ENCODE peak calls at places on chromosomes 4 and X, in ten cellular contexts. One of them, this sample, is unnamed.

GRCh38 chr4:24781999-24782745 is 13.2 kb upstream of the SOD3 start:
- DNase-seq in HuH-7.5: no peak
- DNase-seq in central memory CD8-positive, alpha-beta T cell: no peak
- DNase-seq in ELF-1: no peak
- DNase-seq in HFF-Myc: no peak
- DNase-seq in right atrium auricular region: no peak
- DNase-seq in T-cell: no peak
- DNase-seq in stimulated activated CD8-positive, alpha-beta memory T cell treated with anti-CD3 and anti-CD28 coated beads, Interleukin-7, amount 100 ng/mL, for 1 hour: no peak
- DNase-seq in glutamatergic neuron: no peak
- DNase-seq in activated naive CD8-positive, alpha-beta T cell treated with anti-CD3 and anti-CD28 coated beads, Interleukin-2, amount 50 U/mL, for 24 hours: no peak
- DNase-seq in this sample: peak

GRCh38 chr4:173794662-173795061 is 264.6 kb upstream of the HAND2 start:
- DNase-seq in activated naive CD8-positive, alpha-beta T cell treated with anti-CD3 and anti-CD28 coated beads, Interleukin-2, amount 50 U/mL, for 24 hours: no peak
- DNase-seq in right atrium auricular region: no peak
- DNase-seq in T-cell: no peak
- DNase-seq in ELF-1: no peak
- DNase-seq in glutamatergic neuron: no peak
- DNase-seq in HFF-Myc: peak
- DNase-seq in stimulated activated CD8-positive, alpha-beta memory T cell treated with anti-CD3 and anti-CD28 coated beads, Interleukin-7, amount 100 ng/mL, for 1 hour: no peak
- DNase-seq in central memory CD8-positive, alpha-beta T cell: no peak
- DNase-seq in HuH-7.5: no peak
- DNase-seq in this sample: no peak

GRCh38 chrX:149079805-149080406 is 425.2 kb downstream of the IDS start:
- DNase-seq in activated naive CD8-positive, alpha-beta T cell treated with anti-CD3 and anti-CD28 coated beads, Interleukin-2, amount 50 U/mL, for 24 hours: no peak
- DNase-seq in ELF-1: no peak
- DNase-seq in T-cell: no peak
- DNase-seq in HuH-7.5: no peak
- DNase-seq in HFF-Myc: no peak
- DNase-seq in glutamatergic neuron: no peak
- DNase-seq in stimulated activated CD8-positive, alpha-beta memory T cell treated with anti-CD3 and anti-CD28 coated beads, Interleukin-7, amount 100 ng/mL, for 1 hour: no peak
- DNase-seq in central memory CD8-positive, alpha-beta T cell: no peak
- DNase-seq in right atrium auricular region: no peak
- DNase-seq in this sample: no peak

GRCh38 chr4:67687639-67688038 is 13.3 kb downstream of the UBA6 start:
- DNase-seq in right atrium auricular region: no peak
- DNase-seq in HuH-7.5: no peak
- DNase-seq in glutamatergic neuron: no peak
- DNase-seq in T-cell: no peak
- DNase-seq in activated naive CD8-positive, alpha-beta T cell treated with anti-CD3 and anti-CD28 coated beads, Interleukin-2, amount 50 U/mL, for 24 hours: no peak
- DNase-seq in central memory CD8-positive, alpha-beta T cell: no peak
- DNase-seq in HFF-Myc: no peak
- DNase-seq in stimulated activated CD8-positive, alpha-beta memory T cell treated with anti-CD3 and anti-CD28 coated beads, Interleukin-7, amount 100 ng/mL, for 1 hour: no peak
- DNase-seq in ELF-1: no peak
- DNase-seq in this sample: no peak

GRCh38 chrX:120499301-120500097 is 30.4 kb upstream of the LAMP2 start:
- DNase-seq in central memory CD8-positive, alpha-beta T cell: no peak
- DNase-seq in T-cell: no peak
- DNase-seq in HFF-Myc: no peak
- DNase-seq in activated naive CD8-positive, alpha-beta T cell treated with anti-CD3 and anti-CD28 coated beads, Interleukin-2, amount 50 U/mL, for 24 hours: no peak
- DNase-seq in HuH-7.5: no peak
- DNase-seq in right atrium auricular region: no peak
- DNase-seq in ELF-1: no peak
- DNase-seq in glutamatergic neuron: no peak
- DNase-seq in stimulated activated CD8-positive, alpha-beta memory T cell treated with anti-CD3 and anti-CD28 coated beads, Interleukin-7, amount 100 ng/mL, for 1 hour: no peak
- DNase-seq in this sample: no peak

GRCh38 chrX:153917814-153918213 is 8.2 kb downstream of the ARHGAP4 start:
- DNase-seq in activated naive CD8-positive, alpha-beta T cell treated with anti-CD3 and anti-CD28 coated beads, Interleukin-2, amount 50 U/mL, for 24 hours: no peak
- DNase-seq in ELF-1: no peak
- DNase-seq in HFF-Myc: no peak
- DNase-seq in right atrium auricular region: no peak
- DNase-seq in glutamatergic neuron: no peak
- DNase-seq in T-cell: no peak
- DNase-seq in central memory CD8-positive, alpha-beta T cell: no peak
- DNase-seq in HuH-7.5: no peak
- DNase-seq in stimulated activated CD8-positive, alpha-beta memory T cell treated with anti-CD3 and anti-CD28 coated beads, Interleukin-7, amount 100 ng/mL, for 1 hour: no peak
- DNase-seq in this sample: no peak

GRCh38 chr4:87077834-87078585 is 142.4 kb downstream of the KLHL8 start:
- DNase-seq in HFF-Myc: no peak
- DNase-seq in activated naive CD8-positive, alpha-beta T cell treated with anti-CD3 and anti-CD28 coated beads, Interleukin-2, amount 50 U/mL, for 24 hours: no peak
- DNase-seq in ELF-1: no peak
- DNase-seq in T-cell: no peak
- DNase-seq in stimulated activated CD8-positive, alpha-beta memory T cell treated with anti-CD3 and anti-CD28 coated beads, Interleukin-7, amount 100 ng/mL, for 1 hour: no peak
- DNase-seq in right atrium auricular region: no peak
- DNase-seq in HuH-7.5: no peak
- DNase-seq in glutamatergic neuron: no peak
- DNase-seq in central memory CD8-positive, alpha-beta T cell: no peak
- DNase-seq in this sample: peak

GRCh38 chrX:133569217-133569616 is 153.9 kb upstream of the GPC4 start:
- DNase-seq in HuH-7.5: no peak
- DNase-seq in glutamatergic neuron: no peak
- DNase-seq in stimulated activated CD8-positive, alpha-beta memory T cell treated with anti-CD3 and anti-CD28 coated beads, Interleukin-7, amount 100 ng/mL, for 1 hour: no peak
- DNase-seq in T-cell: no peak
- DNase-seq in ELF-1: no peak
- DNase-seq in central memory CD8-positive, alpha-beta T cell: no peak
- DNase-seq in activated naive CD8-positive, alpha-beta T cell treated with anti-CD3 and anti-CD28 coated beads, Interleukin-2, amount 50 U/mL, for 24 hours: no peak
- DNase-seq in right atrium auricular region: no peak
- DNase-seq in HFF-Myc: no peak
- DNase-seq in this sample: no peak

GRCh38 chr4:845233-845835 is 19.4 kb upstream of the CPLX1 start:
- DNase-seq in HuH-7.5: no peak
- DNase-seq in stimulated activated CD8-positive, alpha-beta memory T cell treated with anti-CD3 and anti-CD28 coated beads, Interleukin-7, amount 100 ng/mL, for 1 hour: no peak
- DNase-seq in T-cell: no peak
- DNase-seq in central memory CD8-positive, alpha-beta T cell: no peak
- DNase-seq in ELF-1: no peak
- DNase-seq in activated naive CD8-positive, alpha-beta T cell treated with anti-CD3 and anti-CD28 coated beads, Interleukin-2, amount 50 U/mL, for 24 hours: no peak
- DNase-seq in glutamatergic neuron: peak
- DNase-seq in HFF-Myc: no peak
- DNase-seq in right atrium auricular region: no peak
- DNase-seq in this sample: no peak

GRCh38 chr4:54449999-54450398 is 207.8 kb upstream of the KIT start:
- DNase-seq in central memory CD8-positive, alpha-beta T cell: no peak
- DNase-seq in T-cell: no peak
- DNase-seq in stimulated activated CD8-positive, alpha-beta memory T cell treated with anti-CD3 and anti-CD28 coated beads, Interleukin-7, amount 100 ng/mL, for 1 hour: no peak
- DNase-seq in right atrium auricular region: no peak
- DNase-seq in glutamatergic neuron: no peak
- DNase-seq in activated naive CD8-positive, alpha-beta T cell treated with anti-CD3 and anti-CD28 coated beads, Interleukin-2, amount 50 U/mL, for 24 hours: no peak
- DNase-seq in ELF-1: peak
- DNase-seq in HFF-Myc: no peak
- DNase-seq in HuH-7.5: no peak
- DNase-seq in this sample: no peak

GRCh38 chrX:71244359-71245128 is 9.4 kb downstream of the ZMYM3 start:
- DNase-seq in central memory CD8-positive, alpha-beta T cell: no peak
- DNase-seq in right atrium auricular region: no peak
- DNase-seq in activated naive CD8-positive, alpha-beta T cell treated with anti-CD3 and anti-CD28 coated beads, Interleukin-2, amount 50 U/mL, for 24 hours: no peak
- DNase-seq in glutamatergic neuron: no peak
- DNase-seq in stimulated activated CD8-positive, alpha-beta memory T cell treated with anti-CD3 and anti-CD28 coated beads, Interleukin-7, amount 100 ng/mL, for 1 hour: no peak
- DNase-seq in HFF-Myc: no peak
- DNase-seq in HuH-7.5: no peak
- DNase-seq in ELF-1: no peak
- DNase-seq in T-cell: no peak
- DNase-seq in this sample: no peak

GRCh38 chrX:50769389-50770063 is 44.5 kb downstream of the SHROOM4 start:
- DNase-seq in activated naive CD8-positive, alpha-beta T cell treated with anti-CD3 and anti-CD28 coated beads, Interleukin-2, amount 50 U/mL, for 24 hours: no peak
- DNase-seq in glutamatergic neuron: no peak
- DNase-seq in right atrium auricular region: no peak
- DNase-seq in HuH-7.5: no peak
- DNase-seq in ELF-1: no peak
- DNase-seq in central memory CD8-positive, alpha-beta T cell: no peak
- DNase-seq in T-cell: no peak
- DNase-seq in stimulated activated CD8-positive, alpha-beta memory T cell treated with anti-CD3 and anti-CD28 coated beads, Interleukin-7, amount 100 ng/mL, for 1 hour: no peak
- DNase-seq in HFF-Myc: no peak
- DNase-seq in this sample: peak

GRCh38 chr4:11259837-11260236 is 168.9 kb downstream of the HS3ST1 start:
- DNase-seq in activated naive CD8-positive, alpha-beta T cell treated with anti-CD3 and anti-CD28 coated beads, Interleukin-2, amount 50 U/mL, for 24 hours: no peak
- DNase-seq in stimulated activated CD8-positive, alpha-beta memory T cell treated with anti-CD3 and anti-CD28 coated beads, Interleukin-7, amount 100 ng/mL, for 1 hour: no peak
- DNase-seq in right atrium auricular region: no peak
- DNase-seq in ELF-1: no peak
- DNase-seq in HFF-Myc: no peak
- DNase-seq in T-cell: no peak
- DNase-seq in central memory CD8-positive, alpha-beta T cell: no peak
- DNase-seq in glutamatergic neuron: no peak
- DNase-seq in HuH-7.5: no peak
- DNase-seq in this sample: no peak

GRCh38 chrX:144006811-144007210 is 122.9 kb downstream of the UBE2NL start:
- DNase-seq in T-cell: no peak
- DNase-seq in stimulated activated CD8-positive, alpha-beta memory T cell treated with anti-CD3 and anti-CD28 coated beads, Interleukin-7, amount 100 ng/mL, for 1 hour: no peak
- DNase-seq in HFF-Myc: no peak
- DNase-seq in central memory CD8-positive, alpha-beta T cell: no peak
- DNase-seq in right atrium auricular region: no peak
- DNase-seq in activated naive CD8-positive, alpha-beta T cell treated with anti-CD3 and anti-CD28 coated beads, Interleukin-2, amount 50 U/mL, for 24 hours: no peak
- DNase-seq in ELF-1: no peak
- DNase-seq in glutamatergic neuron: no peak
- DNase-seq in HuH-7.5: no peak
- DNase-seq in this sample: no peak

This sample was measured in pons.